ENCODE peak calls at places on chromosomes 3 and 15, in six cellular contexts. B, N, X, M, Z and H are unnamed samples.
A peak's percentile ranks its signal among the peaks of the same experiment; 100 is the strongest.

GRCh38 chr3:156217674-156218352 is 97.4 kb downstream of the KCNAB1 start:
- DNase-seq in N (no peak), X (no peak), M (no peak), Z (no peak), B (no peak), H (no peak)

GRCh38 chr15:70259030-70259424 is 161.3 kb upstream of the TLE3 start:
- DNase-seq in B (no peak), Z (peak; percentile 91), X (no peak), N (peak; percentile 72), M (no peak), H (peak; percentile 87)

GRCh38 chr3:8532251-8532831 is 30.7 kb downstream of the LMCD1 start:
- DNase-seq in X (no peak), B (no peak), M (no peak), Z (no peak), N (no peak), H (no peak)

GRCh38 chr3:160784853-160785252 is 28.8 kb downstream of the PPM1L start:
- DNase-seq in B (no peak), M (no peak), N (no peak), Z (no peak), X (no peak), H (no peak)

GRCh38 chr15:25668901-25669300 is 194.2 kb downstream of the ATP10A start:
- DNase-seq in M (no peak), B (no peak), Z (no peak), N (no peak), X (no peak), H (no peak)

GRCh38 chr3:114418724-114419543 is 125.1 kb downstream of the TIGIT start:
- DNase-seq in N (no peak), X (peak; percentile 83), Z (peak; percentile 12), B (peak; percentile 48), M (peak; percentile 69), H (no peak)

GRCh38 chr3:190016966-190017365 is 103.7 kb downstream of the P3H2 start:
- DNase-seq in X (no peak), B (no peak), M (no peak), Z (no peak), N (no peak), H (no peak)

GRCh38 chr3:194879126-194879887 is 193.6 kb downstream of the FAM43A start:
- DNase-seq in Z (no peak), X (no peak), B (no peak), N (no peak), M (no peak), H (peak; percentile 84)

GRCh38 chr3:115233021-115233420 is 85.9 kb upstream of the ZBTB20 start:
- DNase-seq in Z (no peak), M (no peak), N (no peak), X (no peak), B (no peak), H (no peak)

GRCh38 chr3:122940628-122941086 is 86.9 kb downstream of the SEMA5B start:
- DNase-seq in Z (no peak), B (peak; percentile 59), X (no peak), N (no peak), M (no peak), H (no peak)

GRCh38 chr3:159237221-159237620 is 435.4 kb downstream of the MFSD1 start:
- DNase-seq in N (no peak), Z (no peak), X (no peak), M (no peak), B (no peak), H (no peak)

GRCh38 chr3:101391413-101391812 is 71.0 kb upstream of the IMPG2 start:
- DNase-seq in B (no peak), Z (no peak), N (no peak), X (no peak), M (no peak), H (no peak)

GRCh38 chr3:120498947-120499346 is 48.2 kb upstream of the FSTL1 start:
- DNase-seq in B (no peak), Z (no peak), X (no peak), N (no peak), M (no peak), H (no peak)

GRCh38 chr3:40336101-40336500 is 26.6 kb downstream of the EIF1B start:
- DNase-seq in M (no peak), Z (no peak), N (no peak), B (no peak), X (no peak), H (no peak)

GRCh38 chr15:70605606-70606410 is 157.6 kb downstream of the UACA start:
- DNase-seq in N (no peak), M (no peak), Z (peak; percentile 91), B (peak; percentile 65), X (no peak), H (peak; percentile 65)

GRCh38 chr15:25171111-25171811 is 216.5 kb downstream of the SNRPN start:
- DNase-seq in M (no peak), X (no peak), B (no peak), N (peak; percentile 44), Z (peak; percentile 2), H (no peak)

GRCh38 chr3:149239357-149239936 is 17.8 kb upstream of the CP start:
- DNase-seq in N (no peak), M (no peak), Z (no peak), X (no peak), B (no peak), H (no peak)

GRCh38 chr3:141240290-141241247 is 8.9 kb downstream of the PXYLP1 start:
- DNase-seq in X (no peak), B (peak; percentile 38), N (no peak), M (no peak), Z (no peak), H (no peak)

GRCh38 chr3:188700497-188700896 is 471.3 kb upstream of the TPRG1 start:
- DNase-seq in M (no peak), N (no peak), B (no peak), Z (no peak), X (no peak), H (no peak)

GRCh38 chr3:185382154-185382553 is 19.2 kb downstream of the MAP3K13 start:
- DNase-seq in B (no peak), X (no peak), N (no peak), Z (no peak), M (no peak), H (no peak)

GRCh38 chr3:30256474-30256873 is 349.9 kb upstream of the TGFBR2 start:
- DNase-seq in Z (no peak), X (no peak), N (no peak), M (no peak), B (no peak), H (no peak)

GRCh38 chr3:130963444-130963843 is 63.2 kb downstream of the ASTE1 start:
- DNase-seq in X (no peak), N (no peak), M (no peak), Z (no peak), B (no peak), H (no peak)

GRCh38 chr15:34241376-34242350 is 16.8 kb downstream of the EMC4 start:
- DNase-seq in Z (peak; percentile 33), X (peak; percentile 76), N (no peak), B (peak; percentile 60), M (no peak), H (no peak)

GRCh38 chr15:70149667-70150404 is 52.1 kb upstream of the TLE3 start:
- DNase-seq in B (no peak), M (no peak), X (peak; percentile 43), N (no peak), Z (no peak), H (no peak)

GRCh38 chr3:111861396-111861795 is 2.3 kb downstream of the PHLDB2 start:
- DNase-seq in B (no peak), X (no peak), Z (no peak), N (no peak), M (peak; percentile 1), H (no peak)